ENCODE peak calls at places on chromosomes 11 and 22, in four cellular contexts. F, O, A and G are unnamed samples. For H3K9me3, the result is how much of the 10 kb centered on the place peaks cover.

GRCh38 chr11:132115454-132115853 is 745.0 kb downstream of the NTM start:
- DNase-seq in F (no peak), O (peak), A (no peak), G (no peak)

GRCh38 chr22:50326225-50326958 is 420 bp downstream of the DENND6B start:
- DNase-seq in F (no peak), O (no peak), A (no peak), G (no peak)

GRCh38 chr11:122509899-122510298 is 145.6 kb upstream of the UBASH3B start:
- DNase-seq in F (no peak), O (no peak), A (no peak), G (no peak)

GRCh38 chr22:49825944-49826602 is 1.6 kb downstream of the BRD1 start:
- DNase-seq in F (peak), O (peak), A (peak), G (peak)

GRCh38 chr11:7604331-7604973 is 68.8 kb downstream of the CYB5R2 start:
- DNase-seq in F (no peak), O (no peak), A (no peak), G (no peak)

GRCh38 chr11:67118059-67118766 is 850 bp upstream of the KDM2A start:
- DNase-seq in F (peak), O (no peak), A (peak), G (peak)

GRCh38 chr22:36454916-36455570 is 26.4 kb downstream of the TXN2 start:
- DNase-seq in F (peak), O (peak), A (peak), G (peak)

GRCh38 chr11:120937501-120937900 is 86.4 kb upstream of the TBCEL start:
- DNase-seq in F (no peak), O (no peak), A (no peak), G (no peak)

GRCh38 chr11:75558939-75559843 is 2.9 kb upstream of the SERPINH1 start:
- DNase-seq in F (no peak), O (peak), A (peak), G (no peak)

GRCh38 chr11:118790357-118791014 is 478 bp downstream of the DDX6 start:
- DNase-seq in F (peak), O (peak), A (peak), G (peak)

GRCh38 chr22:19691721-19692341 is 22.5 kb upstream of the SEPTIN5 start:
- DNase-seq in F (no peak), O (peak), A (peak), G (no peak)

GRCh38 chr11:111586305-111586915 is 15.8 kb upstream of the SIK2 start:
- DNase-seq in F (peak), O (peak), A (peak), G (peak)

GRCh38 chr22:19522190-19522880 is 1.9 kb downstream of the CLDN5 start:
- DNase-seq in F (no peak), O (no peak), A (no peak), G (no peak)

GRCh38 chr11:19713221-19714092 is 820 bp downstream of the NAV2 start:
- DNase-seq in F (no peak), O (no peak), A (peak), G (no peak)

GRCh38 chr11:116072133-116072532 is 567.9 kb upstream of the CADM1 start:
- DNase-seq in F (no peak), O (no peak), A (no peak), G (no peak)

GRCh38 chr22:48175721-48176120 is 1413.3 kb downstream of the TBC1D22A start:
- DNase-seq in F (no peak), O (no peak), A (no peak), G (no peak)

GRCh38 chr22:35842954-35843353 is 125.3 kb downstream of the APOL5 start:
- DNase-seq in F (no peak), O (peak), A (peak), G (no peak)

GRCh38 chr22:17095538-17095937 is 10.7 kb downstream of the IL17RA start:
- DNase-seq in F (no peak), O (no peak), A (no peak), G (no peak)

GRCh38 chr22:47813661-47814060 is 1051.2 kb downstream of the TBC1D22A start:
- DNase-seq in F (no peak), O (no peak), A (no peak), G (no peak)

GRCh38 chr22:40044870-40045834 is 50.4 kb downstream of the FAM83F start:
- DNase-seq in F (peak), O (peak), A (peak), G (peak)

GRCh38 chr11:132064987-132065620 is 694.7 kb downstream of the NTM start:
- DNase-seq in F (no peak), O (peak), A (peak), G (no peak)

GRCh38 chr22:35981900-35982299 is 46.7 kb downstream of the RBFOX2 start:
- DNase-seq in F (no peak), O (no peak), A (no peak), G (no peak)

GRCh38 chr22:19518568-19519030 is 5.6 kb downstream of the CLDN5 start:
- DNase-seq in F (no peak), O (no peak), A (no peak), G (no peak)

GRCh38 chr11:126926376-126926791 is 74.2 kb downstream of the KIRREL3 start:
- DNase-seq in F (no peak), O (peak), A (no peak), G (no peak)

GRCh38 chr22:40597541-40598453 is 38.7 kb downstream of the MRTFA start:
- DNase-seq in F (no peak), O (peak), A (no peak), G (no peak)

GRCh38 chr11:128772814-128773213 is 78.9 kb downstream of the FLI1 start:
- DNase-seq in F (peak), O (no peak), A (no peak), G (peak)

GRCh38 chr11:126404367-126404766 is 48.9 kb downstream of the ST3GAL4 start:
- DNase-seq in F (no peak), O (no peak), A (no peak), G (no peak)

GRCh38 chr11:30310623-30311022 is 12.3 kb upstream of the ARL14EP start:
- DNase-seq in F (no peak), O (no peak), A (no peak), G (no peak)

GRCh38 chr22:38348751-38349496 is 31.7 kb upstream of the CSNK1E start:
- DNase-seq in F (no peak), O (no peak), A (no peak), G (no peak)

GRCh38 chr22:38345782-38346181 is 28.5 kb upstream of the CSNK1E start:
- DNase-seq in F (peak), O (no peak), A (no peak), G (no peak)

GRCh38 chr22:38347944-38348750 is 30.9 kb upstream of the CSNK1E start:
- DNase-seq in F (no peak), O (no peak), A (no peak), G (no peak)

GRCh38 chr22:38347181-38347943 is 30.1 kb upstream of the CSNK1E start:
- DNase-seq in F (no peak), O (no peak), A (no peak), G (peak)

GRCh38 chr22:38346506-38346905 is 29.3 kb upstream of the CSNK1E start:
- DNase-seq in F (peak), O (no peak), A (no peak), G (no peak)
- H3K27ac ChIP-seq in F (no peak), O (no peak), A (no peak), G (no peak)

DNA sequence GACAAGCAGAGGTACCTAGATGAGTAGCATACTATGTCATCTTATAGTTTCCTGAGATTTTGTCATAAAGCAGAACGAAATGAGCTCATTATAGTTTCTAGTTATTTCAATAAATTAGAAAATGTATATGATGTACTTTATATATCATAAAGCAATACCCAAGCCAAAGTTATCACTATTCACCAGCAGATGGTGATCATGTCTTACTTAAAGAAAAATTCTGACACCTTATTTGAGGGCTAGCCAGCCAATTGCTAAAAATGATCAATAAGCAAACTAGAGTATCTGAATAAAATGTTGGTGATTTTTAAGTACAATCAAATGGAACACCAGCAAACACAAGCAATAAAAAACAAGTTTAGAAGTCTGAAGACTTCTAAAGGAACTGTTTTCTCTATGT is 44.1 kb downstream of the RSF1 start:
- DNase-seq in F (no peak), O (no peak), A (no peak), G (no peak)
- TF ChIP-seq CTCF in F (no peak), O (peak), A (peak), G (no peak)

GRCh38 chr11:70894566-70894965 is 357.8 kb downstream of the SHANK2 start:
- DNase-seq in F (no peak), O (no peak), A (no peak), G (no peak)
- H3K9me3 ChIP-seq in F (under half), O (under half), A (under half), G (under half)

GRCh38 chr11:93545566-93545965 is 2.4 kb upstream of the SMCO4 start:
- DNase-seq in F (no peak), O (no peak), A (no peak), G (no peak)

GRCh38 chr11:93549986-93550385 is 6.8 kb upstream of the SMCO4 start:
- DNase-seq in F (no peak), O (no peak), A (no peak), G (no peak)

GRCh38 chr11:93547768-93548167 is 4.6 kb upstream of the SMCO4 start:
- DNase-seq in F (no peak), O (no peak), A (no peak), G (no peak)

GRCh38 chr11:93548679-93549319 is 5.6 kb upstream of the SMCO4 start:
- DNase-seq in F (no peak), O (no peak), A (no peak), G (no peak)

DNA sequence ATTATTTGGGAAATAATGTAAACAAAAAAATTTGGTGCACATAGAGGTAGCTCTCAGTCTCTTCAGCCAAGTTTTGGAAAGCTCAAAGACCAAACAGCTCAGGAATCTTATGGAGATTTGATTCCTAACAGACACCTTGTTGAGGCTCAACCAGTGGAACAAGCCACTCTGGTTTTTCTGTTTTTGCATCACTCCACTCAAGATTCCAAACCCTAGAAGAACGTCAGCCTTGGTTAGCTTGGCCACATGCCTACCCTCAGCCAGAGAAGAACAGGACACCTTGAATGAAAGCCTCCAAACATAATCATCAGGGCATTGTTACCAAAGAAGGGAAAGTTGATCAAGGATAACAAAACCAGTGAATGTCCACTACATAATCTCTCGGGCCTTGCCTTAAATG is 3.8 kb upstream of the SMCO4 start:
- DNase-seq in F (no peak), O (no peak), A (no peak), G (no peak)
- H3K27ac ChIP-seq in F (no peak), O (no peak), A (no peak), G (no peak)

GRCh38 chr11:61487342-61488025 is 21.1 kb upstream of the LRRC10B start:
- DNase-seq in F (no peak), O (no peak), A (no peak), G (no peak)

GRCh38 chr11:61489833-61490585 is 18.5 kb upstream of the LRRC10B start:
- DNase-seq in F (no peak), O (peak), A (peak), G (no peak)

GRCh38 chr11:61486004-61486615 is 22.4 kb upstream of the LRRC10B start:
- DNase-seq in F (no peak), O (no peak), A (no peak), G (no peak)

GRCh38 chr11:61486779-61487178 is 21.8 kb upstream of the LRRC10B start:
- DNase-seq in F (no peak), O (no peak), A (no peak), G (no peak)

DNA sequence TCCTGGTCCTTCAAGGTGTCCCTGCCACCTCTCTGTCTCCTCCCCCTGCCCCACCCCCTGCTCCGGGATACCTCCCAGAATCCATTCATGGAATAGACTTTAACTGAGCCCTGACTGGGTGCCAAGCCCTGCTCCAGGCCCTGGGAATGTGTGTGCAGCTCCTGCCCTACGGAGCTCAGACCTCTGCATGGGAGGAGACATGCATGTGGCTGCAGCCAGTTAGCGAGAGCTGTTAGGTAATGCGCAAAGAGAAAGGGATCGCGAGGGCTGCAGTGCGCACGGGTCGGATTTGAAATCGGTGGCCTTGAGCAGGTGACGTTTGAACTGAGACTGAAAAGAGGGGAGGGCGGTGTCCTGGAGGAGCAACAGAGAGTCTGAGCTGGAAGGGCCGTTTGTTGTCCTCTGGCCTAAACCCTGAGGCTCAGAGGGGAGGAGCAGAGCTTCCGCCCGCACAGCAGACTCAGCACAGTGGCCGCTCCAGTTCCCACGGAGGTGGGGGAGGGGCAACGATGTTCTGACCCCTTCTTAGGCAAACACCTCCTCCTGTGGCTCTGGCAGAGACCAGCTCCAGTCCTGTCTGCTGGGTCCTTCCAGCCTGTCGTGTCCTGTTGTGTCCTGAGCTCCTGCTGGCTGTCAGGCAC is 19.8 kb upstream of the LRRC10B start:
- DNase-seq in F (no peak), O (no peak), A (peak), G (no peak)
- TF ChIP-seq CTCF in F (no peak), O (no peak), A (no peak), G (no peak)

GRCh38 chr11:65036931-65037330 is 4.1 kb upstream of the SAC3D1 start:
- DNase-seq in F (no peak), O (no peak), A (no peak), G (no peak)
- H3K9me3 ChIP-seq in F (under half), O (under half), A (under half), G (under half)

DNA sequence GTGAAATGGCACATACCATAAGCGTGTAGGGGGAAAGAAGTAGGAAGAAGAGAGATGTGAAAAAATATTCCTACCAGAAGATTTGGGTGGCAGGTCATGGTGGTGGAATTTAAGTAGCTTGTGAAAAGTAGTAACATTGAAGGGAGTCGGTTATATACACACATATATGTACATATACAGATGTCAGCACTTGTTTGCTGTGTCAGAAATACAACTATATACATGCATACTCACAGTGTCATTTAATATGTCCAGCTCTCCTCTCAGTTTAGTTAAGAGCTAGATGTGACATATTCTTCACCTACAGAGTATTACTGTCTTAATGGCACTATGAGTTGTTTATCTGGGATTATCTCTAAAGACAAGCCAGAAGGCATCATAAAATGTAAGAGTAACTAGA is 987.4 kb upstream of the CCDC90B start:
- DNase-seq in F (no peak), O (no peak), A (no peak), G (no peak)
- H3K27ac ChIP-seq in F (no peak), O (no peak), A (no peak), G (no peak)

DNA sequence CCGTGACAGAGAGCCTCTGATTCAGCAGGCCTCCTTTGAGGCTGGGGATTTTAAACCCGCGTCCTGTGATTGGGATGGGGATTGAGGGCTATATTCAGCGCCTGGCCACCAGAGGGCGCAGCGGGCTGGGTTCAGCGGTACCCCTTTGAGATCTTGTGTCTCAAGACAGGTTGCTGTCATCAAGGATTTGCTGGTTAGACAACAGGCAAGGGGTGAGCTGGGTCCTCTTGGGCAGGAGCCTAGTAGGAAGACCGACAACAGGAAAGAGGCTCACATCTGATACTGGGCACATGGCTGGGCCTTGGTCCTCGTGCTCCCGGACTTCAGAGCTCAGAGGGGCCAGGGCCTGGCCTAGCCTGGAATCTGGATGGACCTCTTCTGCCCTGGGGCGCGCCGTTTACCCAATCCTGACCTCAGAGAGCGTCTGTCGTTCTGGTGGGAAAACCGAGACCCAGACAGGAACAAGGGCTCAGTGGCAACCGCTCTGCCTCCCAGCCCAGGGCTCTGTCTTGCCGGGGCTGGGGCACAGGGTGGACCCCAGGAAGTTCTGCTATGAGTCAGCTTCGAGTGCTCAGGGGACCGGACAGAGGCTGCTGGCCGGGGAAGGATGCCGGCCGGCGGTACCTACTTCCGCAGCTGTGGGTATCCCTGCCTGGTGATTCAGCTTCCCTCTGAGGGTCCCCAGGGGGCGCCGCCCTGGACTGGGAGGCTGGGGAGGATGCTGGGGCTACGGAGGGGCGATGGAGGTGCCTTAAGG is 926 bp upstream of the SLC35E4 start:
- DNase-seq in F (peak), O (peak), A (peak), G (peak)
- TF ChIP-seq CTCF in F (peak), O (peak), A (peak), G (peak)

DNA sequence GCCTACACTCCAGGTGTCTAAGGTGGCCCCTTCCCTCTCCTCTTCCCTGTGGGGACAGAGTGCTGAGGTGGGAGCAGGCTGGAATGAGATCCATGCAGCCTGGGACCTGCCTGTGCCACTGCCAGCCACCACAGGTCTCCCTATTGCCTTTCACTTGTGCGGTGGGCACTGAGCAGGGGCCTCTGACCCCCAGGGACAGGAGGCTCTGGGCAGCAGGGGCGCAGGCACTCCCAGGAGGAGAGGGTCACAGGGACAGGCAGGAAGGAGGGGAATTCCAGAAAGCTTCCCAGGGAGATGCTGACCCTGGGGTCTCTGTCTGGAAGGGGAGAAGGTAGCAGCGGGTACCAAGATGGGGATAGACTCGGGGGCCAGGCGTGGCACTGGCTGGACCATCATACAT is 228.5 kb upstream of the B3GAT1 start:
- DNase-seq in F (no peak), O (no peak), A (no peak), G (no peak)
- H3K9me3 ChIP-seq in F (under half), O (under half), A (under half), G (under half)